ENCODE peak calls at places on chromosomes 1 and 21, in nine cellular contexts. C, B, Y, V, G, L, A, J and E are unnamed samples.

GRCh38 chr21:42568834-42569731 is 55.4 kb downstream of the SLC37A1 start:
- DNase-seq in C (no peak), B (peak; percentile 6), Y (peak; percentile 28), V (peak; percentile 48), G (no peak), L (no peak), A (peak; percentile 59), J (no peak), E (no peak)

GRCh38 chr21:44296916-44297315 is 2.9 kb upstream of the PFKL start:
- DNase-seq in C (no peak), B (no peak), Y (no peak), V (no peak), G (no peak), L (no peak), A (no peak), J (no peak), E (no peak)

GRCh38 chr1:203448521-203449061 is 27.0 kb upstream of the PRELP start:
- DNase-seq in C (no peak), B (no peak), Y (no peak), V (no peak), G (no peak), L (no peak), A (peak; percentile 36), J (no peak), E (no peak)

GRCh38 chr21:34557261-34557660 is 45.3 kb upstream of the KCNE1 start:
- DNase-seq in C (no peak), B (no peak), Y (no peak), V (no peak), G (no peak), L (no peak), A (no peak), J (no peak), E (no peak)

GRCh38 chr1:75836528-75836927 is 39.8 kb downstream of the MSH4 start:
- DNase-seq in C (no peak), B (no peak), Y (no peak), V (no peak), G (no peak), L (no peak), A (no peak), J (no peak), E (no peak)

GRCh38 chr1:183090386-183091006 is 67.3 kb downstream of the LAMC1 start:
- DNase-seq in C (no peak), B (peak; percentile 52), Y (no peak), V (no peak), G (no peak), L (peak; percentile 49), A (no peak), J (no peak), E (peak; percentile 8)

GRCh38 chr1:30740251-30740951 is 17.0 kb upstream of the MATN1 start:
- DNase-seq in C (no peak), B (no peak), Y (no peak), V (no peak), G (no peak), L (peak; percentile 58), A (no peak), J (no peak), E (no peak)

GRCh38 chr1:155166373-155167165 is 6.5 kb downstream of the KRTCAP2 start:
- DNase-seq in C (peak; percentile 82), B (peak; percentile 31), Y (no peak), V (no peak), G (no peak), L (no peak), A (peak; percentile 86), J (no peak), E (no peak)

GRCh38 chr1:179129702-179130473 is 48.0 kb downstream of the TOR3A start:
- DNase-seq in C (no peak), B (no peak), Y (no peak), V (no peak), G (no peak), L (no peak), A (no peak), J (no peak), E (no peak)

GRCh38 chr1:56550132-56550531 is 29.2 kb downstream of the PLPP3 start:
- DNase-seq in C (peak; percentile 61), B (no peak), Y (no peak), V (no peak), G (no peak), L (no peak), A (no peak), J (no peak), E (no peak)

GRCh38 chr21:17732306-17732705 is 86.8 kb downstream of the C21orf91 start:
- DNase-seq in C (no peak), B (no peak), Y (no peak), V (no peak), G (no peak), L (no peak), A (no peak), J (no peak), E (no peak)

GRCh38 chr1:204227996-204228785 is 14.4 kb upstream of the GOLT1A start:
- DNase-seq in C (no peak), B (no peak), Y (peak; percentile 16), V (no peak), G (no peak), L (no peak), A (no peak), J (no peak), E (no peak)

GRCh38 chr1:59455206-59455605 is 158.3 kb downstream of the FGGY start:
- DNase-seq in C (no peak), B (no peak), Y (no peak), V (no peak), G (no peak), L (no peak), A (no peak), J (no peak), E (no peak)

GRCh38 chr1:76075188-76075489 is 593 bp downstream of the ST6GALNAC3 start:
- DNase-seq in C (no peak), B (no peak), Y (no peak), V (no peak), G (no peak), L (no peak), A (peak; percentile 85), J (no peak), E (no peak)

DNA sequence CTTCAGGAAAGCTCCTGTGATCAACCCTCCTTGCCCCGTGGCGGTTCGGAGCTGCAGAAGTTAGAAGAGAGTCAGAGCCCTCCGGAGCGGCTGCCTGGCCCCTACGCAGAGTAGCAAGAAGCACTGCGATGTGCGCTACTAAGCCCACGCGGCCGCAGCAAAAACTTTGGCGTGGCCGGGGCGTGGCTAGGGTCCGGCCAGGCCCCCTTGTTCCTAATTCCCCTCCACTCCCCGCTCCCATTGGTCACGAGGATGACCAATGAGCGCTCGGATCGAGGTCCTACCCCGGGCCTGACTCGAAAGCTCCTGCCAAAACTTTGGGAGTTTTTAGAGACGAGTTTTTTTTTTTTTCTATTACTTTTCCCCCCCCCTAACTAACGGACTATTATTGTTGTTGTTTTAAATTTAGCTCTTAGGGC is at the start of gene HLX:
- DNase-seq in C (peak; percentile 78), B (peak; percentile 86), Y (peak; percentile 69), V (no peak), G (no peak), L (no peak), A (peak; percentile 97), J (peak; percentile 69), E (peak; percentile 39)
- TF ChIP-seq POLR2AphosphoS5 in C (no peak), B (peak; percentile 95), Y (peak; percentile 80), V (peak; percentile 40), G (no peak), L (no peak), A (peak; percentile 92), J (no peak), E (peak; percentile 39)

GRCh38 chr1:36512842-36513241 is 30.1 kb upstream of the CSF3R start:
- DNase-seq in C (no peak), B (no peak), Y (no peak), V (no peak), G (no peak), L (no peak), A (no peak), J (no peak), E (no peak)

GRCh38 chr1:36510418-36510817 is 27.7 kb upstream of the CSF3R start:
- DNase-seq in C (no peak), B (no peak), Y (no peak), V (no peak), G (no peak), L (no peak), A (no peak), J (no peak), E (no peak)

GRCh38 chr1:36503733-36504132 is 21.0 kb upstream of the CSF3R start:
- DNase-seq in C (no peak), B (no peak), Y (no peak), V (no peak), G (no peak), L (no peak), A (no peak), J (no peak), E (no peak)

GRCh38 chr1:36511804-36512798 is 29.4 kb upstream of the CSF3R start:
- DNase-seq in C (no peak), B (no peak), Y (no peak), V (no peak), G (no peak), L (no peak), A (no peak), J (no peak), E (no peak)

GRCh38 chr1:36508257-36508656 is 25.5 kb upstream of the CSF3R start:
- DNase-seq in C (no peak), B (no peak), Y (no peak), V (no peak), G (no peak), L (no peak), A (no peak), J (no peak), E (no peak)
- TF ChIP-seq POLR2AphosphoS5 in C (no peak), B (no peak), Y (no peak), V (no peak), G (no peak), L (no peak), A (no peak), J (no peak), E (no peak)

DNA sequence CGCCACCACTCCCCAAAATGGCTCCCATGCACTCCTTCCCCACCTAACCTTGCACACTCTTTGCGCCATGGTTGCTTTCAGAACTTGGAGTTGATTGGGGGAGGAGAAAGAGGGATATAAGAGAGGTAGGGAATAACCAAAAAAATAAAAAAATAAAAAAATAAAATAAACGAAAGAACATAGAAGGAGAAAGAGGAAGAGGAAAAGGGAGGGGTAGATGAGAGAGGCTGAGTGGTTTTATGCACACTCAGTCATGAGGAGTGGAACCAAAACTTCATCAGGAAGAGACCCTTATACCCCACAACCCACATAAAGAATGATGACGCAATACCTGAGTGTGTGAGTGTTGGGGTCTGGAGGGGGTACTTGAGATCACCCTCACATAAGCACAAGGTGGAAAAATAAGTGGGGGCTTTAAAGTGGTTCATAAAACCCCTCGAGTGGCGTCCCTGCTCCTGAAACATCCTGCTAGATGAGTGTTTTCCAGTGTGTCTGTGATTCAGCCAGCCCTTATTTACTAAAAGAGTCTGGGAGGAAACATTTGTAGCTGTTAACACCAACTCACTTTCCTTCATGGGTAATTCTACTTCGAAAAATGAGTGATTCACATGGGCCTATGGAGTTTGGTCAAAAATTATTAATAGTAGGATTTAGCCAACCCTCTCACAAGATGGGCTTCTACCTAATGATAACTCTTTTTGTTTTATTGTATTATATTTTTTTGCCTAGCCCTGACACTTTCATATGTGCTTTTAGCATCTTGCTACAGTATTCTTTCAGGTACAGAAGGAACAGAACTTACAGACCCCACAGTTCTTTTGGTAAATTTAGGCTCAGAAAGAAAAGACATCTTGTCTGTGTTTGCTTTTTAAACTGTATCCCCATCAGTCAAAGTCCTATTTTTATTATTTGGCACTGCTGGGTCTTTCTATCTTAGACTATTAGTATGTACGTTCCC is 5.2 kb downstream of the SLAMF1 start:
- DNase-seq in C (no peak), B (no peak), Y (no peak), V (no peak), G (no peak), L (no peak), A (no peak), J (no peak), E (no peak)
- TF ChIP-seq POLR2AphosphoS5 in C (no peak), B (no peak), Y (no peak), V (no peak), G (no peak), L (no peak), A (no peak), J (peak; percentile 82), E (no peak)

GRCh38 chr1:6184083-6184783 is 4.1 kb upstream of the CHD5 start:
- DNase-seq in C (no peak), B (no peak), Y (no peak), V (no peak), G (no peak), L (no peak), A (no peak), J (no peak), E (no peak)
- TF ChIP-seq POLR2AphosphoS5 in C (peak; percentile 84), B (no peak), Y (no peak), V (no peak), G (peak; percentile 37), L (peak; percentile 14), A (no peak), J (peak; percentile 72), E (no peak)